ENCODE peak calls at places on chromosomes 13 and 19, in five cellular contexts. One of them, this sample, is unnamed.

GRCh38 chr13:91623151-91623550 is 224.7 kb downstream of the GPC5 start:
- DNase-seq in suprapubic skin: no peak
- DNase-seq in HFF-Myc: no peak
- DNase-seq in epithelial cell of esophagus: no peak
- DNase-seq in OCI-LY7: no peak
- DNase-seq in this sample: no peak

GRCh38 chr19:13045812-13046211 is 50.5 kb downstream of the NFIX start:
- DNase-seq in epithelial cell of esophagus: no peak
- DNase-seq in OCI-LY7: no peak
- DNase-seq in suprapubic skin: no peak
- DNase-seq in HFF-Myc: no peak
- DNase-seq in this sample: no peak

GRCh38 chr19:6125571-6125989 is 9.9 kb upstream of the ACSBG2 start:
- DNase-seq in HFF-Myc: peak; percentile 66
- DNase-seq in epithelial cell of esophagus: peak; percentile 84
- DNase-seq in suprapubic skin: no peak
- DNase-seq in OCI-LY7: peak; percentile 85
- DNase-seq in this sample: peak; percentile 84

GRCh38 chr19:17107546-17108452 is 32.2 kb downstream of the MYO9B start:
- DNase-seq in OCI-LY7: no peak
- DNase-seq in suprapubic skin: peak; percentile 95
- DNase-seq in HFF-Myc: peak; percentile 71
- DNase-seq in epithelial cell of esophagus: peak; percentile 100
- DNase-seq in this sample: peak; percentile 98

GRCh38 chr13:67230774-67231480 is 791 bp upstream of the PCDH9 start:
- DNase-seq in OCI-LY7: peak; percentile 42
- DNase-seq in suprapubic skin: peak; percentile 64
- DNase-seq in epithelial cell of esophagus: peak; percentile 56
- DNase-seq in HFF-Myc: no peak
- DNase-seq in this sample: peak; percentile 52

GRCh38 chr19:1522838-1523237 is 1.0 kb upstream of the PLK5 start:
- DNase-seq in HFF-Myc: no peak
- DNase-seq in OCI-LY7: no peak
- DNase-seq in suprapubic skin: no peak
- DNase-seq in epithelial cell of esophagus: no peak
- DNase-seq in this sample: no peak

GRCh38 chr13:90806905-90807304 is 540.6 kb upstream of the MIR17HG start:
- DNase-seq in epithelial cell of esophagus: no peak
- DNase-seq in OCI-LY7: no peak
- DNase-seq in suprapubic skin: no peak
- DNase-seq in HFF-Myc: no peak
- DNase-seq in this sample: no peak

GRCh38 chr13:101757446-101758039 is 305.1 kb downstream of the ITGBL1 start:
- DNase-seq in epithelial cell of esophagus: peak; percentile 60
- DNase-seq in HFF-Myc: peak; percentile 25
- DNase-seq in OCI-LY7: peak; percentile 7
- DNase-seq in suprapubic skin: no peak
- DNase-seq in this sample: peak; percentile 61

GRCh38 chr19:33310606-33311325 is 8.4 kb upstream of the CEBPA start:
- DNase-seq in OCI-LY7: no peak
- DNase-seq in HFF-Myc: no peak
- DNase-seq in suprapubic skin: no peak
- DNase-seq in epithelial cell of esophagus: peak; percentile 46
- DNase-seq in this sample: no peak

GRCh38 chr19:2027361-2027760 is 11.8 kb upstream of the BTBD2 start:
- DNase-seq in OCI-LY7: no peak
- DNase-seq in suprapubic skin: no peak
- DNase-seq in HFF-Myc: no peak
- DNase-seq in epithelial cell of esophagus: peak; percentile 28
- DNase-seq in this sample: peak; percentile 94

GRCh38 chr19:33810821-33811220 is 14.2 kb downstream of the KCTD15 start:
- DNase-seq in HFF-Myc: no peak
- DNase-seq in suprapubic skin: no peak
- DNase-seq in epithelial cell of esophagus: no peak
- DNase-seq in OCI-LY7: no peak
- DNase-seq in this sample: no peak

GRCh38 chr19:39492788-39493187 is 6.0 kb upstream of the DLL3 start:
- DNase-seq in OCI-LY7: no peak
- DNase-seq in epithelial cell of esophagus: no peak
- DNase-seq in suprapubic skin: no peak
- DNase-seq in HFF-Myc: no peak
- DNase-seq in this sample: no peak

GRCh38 chr19:13887039-13887438 is 10.1 kb downstream of the NANOS3 start:
- DNase-seq in suprapubic skin: no peak
- DNase-seq in HFF-Myc: no peak
- DNase-seq in OCI-LY7: no peak
- DNase-seq in epithelial cell of esophagus: peak; percentile 68
- DNase-seq in this sample: no peak

GRCh38 chr13:36814465-36814864 is 4.6 kb upstream of the RFXAP start:
- DNase-seq in suprapubic skin: no peak
- DNase-seq in epithelial cell of esophagus: peak; percentile 28
- DNase-seq in HFF-Myc: no peak
- DNase-seq in OCI-LY7: no peak
- DNase-seq in this sample: no peak

GRCh38 chr19:16585808-16586476 is 13.7 kb upstream of the SLC35E1 start:
- DNase-seq in epithelial cell of esophagus: peak; percentile 44
- DNase-seq in OCI-LY7: peak; percentile 85
- DNase-seq in HFF-Myc: no peak
- DNase-seq in suprapubic skin: peak; percentile 57
- DNase-seq in this sample: no peak

GRCh38 chr13:93744033-93744432 is 517.4 kb downstream of the GPC6 start:
- DNase-seq in suprapubic skin: no peak
- DNase-seq in HFF-Myc: no peak
- DNase-seq in OCI-LY7: no peak
- DNase-seq in epithelial cell of esophagus: no peak
- DNase-seq in this sample: no peak

GRCh38 chr19:39428309-39429112 is 7.2 kb downstream of the RPS16 start:
- DNase-seq in HFF-Myc: no peak
- DNase-seq in suprapubic skin: no peak
- DNase-seq in OCI-LY7: no peak
- DNase-seq in epithelial cell of esophagus: no peak
- DNase-seq in this sample: peak; percentile 93

GRCh38 chr13:45468676-45469075 is 3.9 kb downstream of the COG3 start:
- DNase-seq in suprapubic skin: no peak
- DNase-seq in HFF-Myc: no peak
- DNase-seq in epithelial cell of esophagus: peak; percentile 63
- DNase-seq in OCI-LY7: peak; percentile 7
- DNase-seq in this sample: no peak

GRCh38 chr13:43237616-43238015 is 214.2 kb downstream of the DNAJC15 start:
- DNase-seq in HFF-Myc: no peak
- DNase-seq in OCI-LY7: no peak
- DNase-seq in epithelial cell of esophagus: no peak
- DNase-seq in suprapubic skin: no peak
- DNase-seq in this sample: no peak

GRCh38 chr13:43895940-43896339 is 16.2 kb downstream of the LACC1 start:
- DNase-seq in suprapubic skin: no peak
- DNase-seq in OCI-LY7: no peak
- DNase-seq in epithelial cell of esophagus: peak; percentile 70
- DNase-seq in HFF-Myc: no peak
- DNase-seq in this sample: peak; percentile 17

GRCh38 chr13:30715837-30716236 is 19.5 kb upstream of the ALOX5AP start:
- DNase-seq in OCI-LY7: no peak
- DNase-seq in HFF-Myc: no peak
- DNase-seq in suprapubic skin: no peak
- DNase-seq in epithelial cell of esophagus: peak; percentile 70
- DNase-seq in this sample: peak; percentile 26

GRCh38 chr13:49367640-49368431 is 76.0 kb downstream of the CAB39L start:
- DNase-seq in epithelial cell of esophagus: no peak
- DNase-seq in OCI-LY7: no peak
- DNase-seq in HFF-Myc: no peak
- DNase-seq in suprapubic skin: no peak
- DNase-seq in this sample: peak; percentile 66

GRCh38 chr19:6674868-6675305 is 4.9 kb upstream of the TNFSF14 start:
- DNase-seq in OCI-LY7: peak; percentile 58
- DNase-seq in epithelial cell of esophagus: peak; percentile 65
- DNase-seq in suprapubic skin: no peak
- DNase-seq in HFF-Myc: peak; percentile 46
- DNase-seq in this sample: peak; percentile 50

GRCh38 chr13:78035500-78035899 is 116.9 kb upstream of the EDNRB start:
- DNase-seq in suprapubic skin: no peak
- DNase-seq in HFF-Myc: no peak
- DNase-seq in OCI-LY7: no peak
- DNase-seq in epithelial cell of esophagus: no peak
- DNase-seq in this sample: no peak

GRCh38 chr13:111954681-111955411 is 112.1 kb upstream of the SOX1 start:
- DNase-seq in epithelial cell of esophagus: no peak
- DNase-seq in suprapubic skin: no peak
- DNase-seq in OCI-LY7: no peak
- DNase-seq in HFF-Myc: no peak
- DNase-seq in this sample: no peak

GRCh38 chr13:51040431-51040830 is 70.6 kb downstream of the C13orf42 start:
- DNase-seq in OCI-LY7: no peak
- DNase-seq in HFF-Myc: no peak
- DNase-seq in epithelial cell of esophagus: no peak
- DNase-seq in suprapubic skin: no peak
- DNase-seq in this sample: no peak

GRCh38 chr13:111968611-111969010 is 98.3 kb upstream of the SOX1 start:
- DNase-seq in epithelial cell of esophagus: no peak
- DNase-seq in OCI-LY7: no peak
- DNase-seq in HFF-Myc: no peak
- DNase-seq in suprapubic skin: no peak
- DNase-seq in this sample: no peak

GRCh38 chr19:50702870-50703829 is 16.5 kb downstream of the SHANK1 start:
- DNase-seq in HFF-Myc: no peak
- DNase-seq in OCI-LY7: no peak
- DNase-seq in suprapubic skin: no peak
- DNase-seq in epithelial cell of esophagus: no peak
- DNase-seq in this sample: no peak

GRCh38 chr13:91058919-91059318 is 288.6 kb upstream of the MIR17HG start:
- DNase-seq in epithelial cell of esophagus: no peak
- DNase-seq in HFF-Myc: no peak
- DNase-seq in suprapubic skin: no peak
- DNase-seq in OCI-LY7: no peak
- DNase-seq in this sample: no peak

GRCh38 chr13:97430296-97430695 is 3.7 kb upstream of the RAP2A start:
- DNase-seq in OCI-LY7: no peak
- DNase-seq in epithelial cell of esophagus: no peak
- DNase-seq in suprapubic skin: no peak
- DNase-seq in HFF-Myc: no peak
- DNase-seq in this sample: no peak

GRCh38 chr19:45920458-45920857 is 5.9 kb upstream of the NANOS2 start:
- DNase-seq in suprapubic skin: no peak
- DNase-seq in OCI-LY7: no peak
- DNase-seq in HFF-Myc: no peak
- DNase-seq in epithelial cell of esophagus: peak; percentile 30
- DNase-seq in this sample: no peak

GRCh38 chr19:45668342-45668871 is 386 bp downstream of the GIPR start:
- DNase-seq in suprapubic skin: no peak
- DNase-seq in OCI-LY7: no peak
- DNase-seq in HFF-Myc: no peak
- DNase-seq in epithelial cell of esophagus: no peak
- DNase-seq in this sample: no peak

GRCh38 chr19:55251296-55252081 is 7.3 kb downstream of the PPP6R1 start:
- DNase-seq in epithelial cell of esophagus: peak; percentile 44
- DNase-seq in HFF-Myc: no peak
- DNase-seq in OCI-LY7: peak; percentile 52
- DNase-seq in suprapubic skin: no peak
- DNase-seq in this sample: no peak

GRCh38 chr13:110251227-110251791 is 55.6 kb downstream of the COL4A1 start:
- DNase-seq in HFF-Myc: no peak
- DNase-seq in OCI-LY7: no peak
- DNase-seq in suprapubic skin: no peak
- DNase-seq in epithelial cell of esophagus: no peak
- DNase-seq in this sample: no peak

GRCh38 chr19:47247308-47247990 is 8.9 kb upstream of the CCDC9 start:
- DNase-seq in epithelial cell of esophagus: peak; percentile 80
- DNase-seq in OCI-LY7: peak; percentile 79
- DNase-seq in HFF-Myc: no peak
- DNase-seq in suprapubic skin: peak; percentile 86
- DNase-seq in this sample: peak; percentile 79

GRCh38 chr19:35302446-35302845 is 10.5 kb downstream of the MAG start:
- DNase-seq in OCI-LY7: no peak
- DNase-seq in suprapubic skin: peak; percentile 28
- DNase-seq in epithelial cell of esophagus: no peak
- DNase-seq in HFF-Myc: no peak
- DNase-seq in this sample: no peak

GRCh38 chr13:23570931-23571330 is 719 bp downstream of the TNFRSF19 start:
- DNase-seq in HFF-Myc: peak; percentile 47
- DNase-seq in epithelial cell of esophagus: no peak
- DNase-seq in OCI-LY7: no peak
- DNase-seq in suprapubic skin: no peak
- DNase-seq in this sample: peak; percentile 54
- TF ChIP-seq CTCF in HFF-Myc: no peak
- TF ChIP-seq CTCF in epithelial cell of esophagus: peak; percentile 32
- TF ChIP-seq CTCF in OCI-LY7: no peak
- TF ChIP-seq CTCF in suprapubic skin: no peak
- TF ChIP-seq CTCF in this sample: peak; percentile 57

DNA sequence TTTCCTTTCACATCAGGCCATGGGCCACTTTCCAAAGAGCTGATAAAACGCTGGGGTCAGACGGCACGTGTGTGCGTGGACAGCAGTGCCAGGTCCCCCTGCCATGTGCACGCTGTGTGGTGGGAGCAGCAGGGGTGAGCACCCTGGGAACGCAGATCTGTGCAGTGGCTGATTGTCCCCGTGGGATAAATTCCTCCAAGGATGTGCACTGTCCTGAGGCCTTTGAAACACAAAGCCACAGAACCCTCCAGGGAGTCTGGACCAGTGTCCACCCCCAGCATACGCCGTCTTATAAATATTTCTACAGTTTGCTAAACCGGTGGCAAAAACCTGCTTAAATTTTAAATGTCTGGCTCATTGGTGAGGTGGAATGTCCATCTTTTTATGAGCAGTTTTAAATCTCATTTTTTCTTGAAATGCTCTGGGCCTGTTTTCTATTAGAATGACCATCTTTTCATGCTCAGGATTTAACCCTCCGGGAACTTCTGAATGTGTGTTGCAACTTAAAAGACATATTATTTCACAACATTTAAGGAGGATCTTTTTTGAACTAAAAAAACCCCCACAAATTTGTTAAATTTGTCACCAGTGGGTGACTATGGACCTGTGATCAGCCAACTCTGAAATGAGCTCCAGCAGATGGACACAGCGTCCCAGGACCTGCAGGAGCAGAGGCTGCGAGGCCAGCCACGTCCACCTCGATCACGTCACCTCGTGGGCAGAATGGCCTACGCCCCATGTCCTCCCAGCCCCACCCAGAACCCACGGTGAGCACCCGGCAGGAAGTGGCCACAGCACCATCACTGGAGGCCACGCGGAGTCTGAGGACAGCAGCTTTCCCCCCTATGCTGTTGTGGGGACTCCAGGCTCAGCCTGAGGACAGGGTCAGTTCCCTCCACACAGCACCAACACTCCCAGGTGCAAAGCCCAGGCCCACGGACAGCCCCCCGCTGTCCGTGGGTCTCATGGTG is 68.6 kb downstream of the RASA3 start:
- DNase-seq in OCI-LY7: no peak
- DNase-seq in HFF-Myc: peak; percentile 20
- DNase-seq in epithelial cell of esophagus: peak; percentile 35
- DNase-seq in suprapubic skin: peak; percentile 82
- DNase-seq in this sample: peak; percentile 87
- H3K4me3 ChIP-seq in OCI-LY7: no peak overlapping the region
- H3K4me3 ChIP-seq in HFF-Myc: peak overlapping the region; percentile 43
- H3K4me3 ChIP-seq in epithelial cell of esophagus: peak overlapping the region; percentile 24
- H3K4me3 ChIP-seq in suprapubic skin: peak overlapping the region; percentile 32
- H3K4me3 ChIP-seq in this sample: peak overlapping the region; percentile 61

GRCh38 chr13:61954092-61954491 is 538.4 kb upstream of the PCDH20 start:
- DNase-seq in epithelial cell of esophagus: peak; percentile 41
- DNase-seq in OCI-LY7: peak; percentile 4
- DNase-seq in HFF-Myc: no peak
- DNase-seq in suprapubic skin: no peak
- DNase-seq in this sample: no peak
- TF ChIP-seq CTCF in epithelial cell of esophagus: peak; percentile 48
- TF ChIP-seq CTCF in OCI-LY7: peak; percentile 63
- TF ChIP-seq CTCF in HFF-Myc: no peak
- TF ChIP-seq CTCF in suprapubic skin: no peak
- TF ChIP-seq CTCF in this sample: peak; percentile 12

GRCh38 chr19:29019403-29019802 is 193.5 kb downstream of the UQCRFS1 start:
- DNase-seq in OCI-LY7: no peak
- DNase-seq in HFF-Myc: no peak
- DNase-seq in epithelial cell of esophagus: no peak
- DNase-seq in suprapubic skin: no peak
- DNase-seq in this sample: no peak
- H3K4me3 ChIP-seq in OCI-LY7: no peak overlapping the region
- H3K4me3 ChIP-seq in HFF-Myc: no peak overlapping the region
- H3K4me3 ChIP-seq in epithelial cell of esophagus: no peak overlapping the region
- H3K4me3 ChIP-seq in suprapubic skin: no peak overlapping the region
- H3K4me3 ChIP-seq in this sample: no peak overlapping the region

This sample was measured in AG10803.